ENCODE peak calls at places on chromosomes 16 and 17, in six cellular contexts. A is suprapubic skin, R is right atrium auricular region, C is stomach, I is body of pancreas, V is Peyer's patch. Q is an unnamed sample. For H3K4me1, the result is how much of the 10 kb centered on the place peaks cover.

GRCh38 chr16:69463876-69464275 is 39.5 kb downstream of the CYB5B start:
- DNase-seq in A (no peak), R (no peak), C (no peak), I (no peak), V (no peak), Q (no peak)

GRCh38 chr17:82031885-82032627 is 578 bp downstream of the RAC3 start:
- DNase-seq in A (no peak), R (no peak), C (peak), I (peak), V (peak), Q (no peak)

GRCh38 chr16:57045694-57046381 is 46.5 kb upstream of the CPNE2 start:
- DNase-seq in A (peak), R (peak), C (peak), I (peak), V (peak), Q (no peak)

GRCh38 chr16:11208916-11209665 is 46.9 kb downstream of the SOCS1 start:
- DNase-seq in A (no peak), R (no peak), C (no peak), I (no peak), V (no peak), Q (no peak)

GRCh38 chr17:8140413-8141029 is 11.7 kb downstream of the PER1 start:
- DNase-seq in A (no peak), R (no peak), C (no peak), I (no peak), V (peak), Q (no peak)

GRCh38 chr16:48330847-48331204 is 54.4 kb downstream of the SIAH1 start:
- DNase-seq in A (no peak), R (no peak), C (no peak), I (no peak), V (no peak), Q (no peak)

GRCh38 chr16:68488559-68488958 is 40.3 kb upstream of the SMPD3 start:
- DNase-seq in A (no peak), R (no peak), C (no peak), I (no peak), V (no peak), Q (no peak)

GRCh38 chr17:11928436-11928835 is 68.8 kb downstream of the ZNF18 start:
- DNase-seq in A (no peak), R (no peak), C (no peak), I (no peak), V (no peak), Q (no peak)

GRCh38 chr16:54110582-54110981 is 176.0 kb downstream of the IRX3 start:
- DNase-seq in A (no peak), R (no peak), C (no peak), I (no peak), V (no peak), Q (no peak)

GRCh38 chr17:75078097-75079022 is 9.4 kb upstream of the SLC16A5 start:
- DNase-seq in A (no peak), R (no peak), C (no peak), I (peak), V (no peak), Q (no peak)

GRCh38 chr17:76500074-76500744 is 1.0 kb downstream of the RHBDF2 start:
- DNase-seq in A (no peak), R (no peak), C (no peak), I (no peak), V (no peak), Q (no peak)

GRCh38 chr17:574061-574460 is 140.6 kb downstream of the VPS53 start:
- DNase-seq in A (no peak), R (no peak), C (no peak), I (peak), V (no peak), Q (no peak)

GRCh38 chr16:26554030-26554429 is 512.7 kb upstream of the C16orf82 start:
- DNase-seq in A (no peak), R (no peak), C (no peak), I (no peak), V (no peak), Q (no peak)

GRCh38 chr17:9230346-9230745 is 209.0 kb downstream of the NTN1 start:
- DNase-seq in A (no peak), R (no peak), C (no peak), I (no peak), V (no peak), Q (no peak)

GRCh38 chr17:83183951-83184506 is 104.6 kb downstream of the METRNL start:
- DNase-seq in A (no peak), R (peak), C (peak), I (peak), V (peak), Q (peak)

GRCh38 chr17:40106760-40107265 is 6.4 kb upstream of the NR1D1 start:
- DNase-seq in A (no peak), R (no peak), C (no peak), I (no peak), V (no peak), Q (no peak)

GRCh38 chr16:30053376-30054015 is 12.1 kb upstream of the ALDOA start:
- DNase-seq in A (no peak), R (no peak), C (no peak), I (no peak), V (no peak), Q (no peak)

GRCh38 chr16:280005-280421 is 378 bp upstream of the ARHGDIG start:
- DNase-seq in A (no peak), R (no peak), C (no peak), I (no peak), V (no peak), Q (no peak)

GRCh38 chr16:50566336-50566962 is 18.3 kb downstream of the NKD1 start:
- DNase-seq in A (no peak), R (no peak), C (no peak), I (no peak), V (no peak), Q (no peak)

GRCh38 chr17:82272495-82273326 is 789 bp downstream of the CSNK1D start:
- DNase-seq in A (no peak), R (no peak), C (no peak), I (peak), V (peak), Q (no peak)

GRCh38 chr16:50888486-50889261 is 146.8 kb downstream of the CYLD start:
- DNase-seq in A (no peak), R (peak), C (no peak), I (no peak), V (no peak), Q (no peak)

GRCh38 chr17:49975531-49975930 is 6.5 kb downstream of the DLX4 start:
- DNase-seq in A (no peak), R (no peak), C (no peak), I (no peak), V (no peak), Q (no peak)

GRCh38 chr17:48724241-48725004 is 1.4 kb downstream of the PRAC2 start:
- DNase-seq in A (peak), R (peak), C (peak), I (peak), V (peak), Q (peak)

GRCh38 chr16:17370233-17371013 is 100.3 kb downstream of the XYLT1 start:
- DNase-seq in A (no peak), R (no peak), C (no peak), I (no peak), V (peak), Q (no peak)
- H3K4me1 ChIP-seq in A (under half), R (under half), C (under half), I (under half), V (under half), Q (under half)

GRCh38 chr17:44539664-44540063 is 17.6 kb upstream of the FZD2 start:
- DNase-seq in A (no peak), R (no peak), C (no peak), I (no peak), V (no peak), Q (no peak)

GRCh38 chr17:44540246-44541084 is 16.8 kb upstream of the FZD2 start:
- DNase-seq in A (no peak), R (no peak), C (no peak), I (no peak), V (no peak), Q (no peak)

GRCh38 chr17:44533533-44534246 is 23.6 kb upstream of the FZD2 start:
- DNase-seq in A (peak), R (peak), C (peak), I (peak), V (peak), Q (peak)

GRCh38 chr17:44531019-44531418 is 26.3 kb upstream of the FZD2 start:
- DNase-seq in A (no peak), R (no peak), C (no peak), I (no peak), V (no peak), Q (no peak)

GRCh38 chr17:44536090-44536960 is 21.0 kb upstream of the FZD2 start:
- DNase-seq in A (no peak), R (no peak), C (no peak), I (no peak), V (no peak), Q (no peak)
- H3K27ac ChIP-seq in A (peak), R (peak), C (no peak), I (no peak), V (no peak), Q (peak)

GRCh38 chr17:54907385-54907784 is 6.7 kb downstream of the TOM1L1 start:
- DNase-seq in A (no peak), R (no peak), C (no peak), I (no peak), V (no peak), Q (no peak)
- H3K4me1 ChIP-seq in A (under half), R (under half), C (under half), I (half or more), V (under half), Q (under half)

GRCh38 chr17:2266865-2267228 is 36.7 kb downstream of the SMG6 start:
- DNase-seq in A (no peak), R (no peak), C (no peak), I (no peak), V (no peak), Q (no peak)
- H3K27ac ChIP-seq in A (no peak), R (no peak), C (peak), I (no peak), V (peak), Q (no peak)

GRCh38 chr17:17112628-17113200 is 70.5 kb downstream of the MPRIP start:
- DNase-seq in A (no peak), R (no peak), C (no peak), I (no peak), V (no peak), Q (no peak)
- H3K4me1 ChIP-seq in A (half or more), R (half or more), C (half or more), I (half or more), V (half or more), Q (under half)

GRCh38 chr17:29155235-29155965 is 24.8 kb downstream of the MYO18A start:
- DNase-seq in A (no peak), R (no peak), C (peak), I (peak), V (peak), Q (peak)

GRCh38 chr17:29155966-29156338 is 24.2 kb downstream of the MYO18A start:
- DNase-seq in A (no peak), R (no peak), C (no peak), I (no peak), V (no peak), Q (no peak)

GRCh38 chr17:29157310-29157709 is 22.9 kb downstream of the MYO18A start:
- DNase-seq in A (no peak), R (no peak), C (no peak), I (no peak), V (no peak), Q (no peak)

GRCh38 chr17:29156781-29157180 is 23.4 kb downstream of the MYO18A start:
- DNase-seq in A (no peak), R (no peak), C (no peak), I (no peak), V (no peak), Q (no peak)

GRCh38 chr17:29154516-29155234 is 25.5 kb downstream of the MYO18A start:
- DNase-seq in A (no peak), R (no peak), C (peak), I (no peak), V (peak), Q (no peak)
- H3K27ac ChIP-seq in A (peak), R (peak), C (peak), I (peak), V (peak), Q (peak)

DNA sequence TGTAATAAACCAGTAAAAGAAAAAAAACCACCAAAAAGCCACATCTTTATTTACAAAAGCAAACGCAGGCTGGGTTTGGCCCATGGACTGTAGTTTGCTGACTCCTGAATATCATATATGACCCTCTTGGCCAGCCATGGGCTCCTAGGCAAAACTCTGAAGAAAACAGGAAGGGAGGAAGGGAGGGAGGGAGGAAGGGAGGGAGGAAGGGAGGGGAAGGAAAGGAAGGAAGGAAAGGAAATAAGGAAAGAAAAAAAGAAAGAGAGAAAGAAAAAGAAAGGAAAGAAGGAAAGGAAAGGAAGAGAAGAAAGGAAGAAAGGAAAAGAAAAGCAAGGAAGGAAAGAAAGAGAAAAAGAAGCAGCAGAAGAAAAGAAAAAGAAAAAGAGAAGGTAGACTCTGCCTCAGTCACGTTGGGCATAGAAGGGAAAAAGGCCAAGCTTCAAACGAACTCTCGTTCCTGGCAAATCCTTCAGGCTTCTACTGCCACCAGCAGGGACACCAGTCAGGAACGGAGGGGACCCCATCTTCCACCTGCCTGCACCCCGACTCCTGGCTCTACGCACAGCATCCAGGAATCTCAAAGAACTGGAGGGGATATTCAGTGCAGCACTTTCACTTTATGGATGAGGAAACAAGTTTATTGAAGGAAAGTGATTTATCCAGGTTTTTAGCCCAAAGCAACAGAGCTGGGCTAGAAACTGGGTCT is 22.1 kb downstream of the CDC42EP4 start:
- DNase-seq in A (no peak), R (no peak), C (no peak), I (peak), V (no peak), Q (peak)
- H3K4me1 ChIP-seq in A (half or more), R (half or more), C (half or more), I (half or more), V (half or more), Q (half or more)

GRCh38 chr16:89033796-89034572 is 57.0 kb upstream of the CBFA2T3 start:
- DNase-seq in A (no peak), R (no peak), C (no peak), I (no peak), V (no peak), Q (no peak)
- H3K27ac ChIP-seq in A (no peak), R (no peak), C (no peak), I (no peak), V (no peak), Q (no peak)

GRCh38 chr17:2267354-2267753 is 36.2 kb downstream of the SMG6 start:
- DNase-seq in A (no peak), R (no peak), C (no peak), I (no peak), V (no peak), Q (no peak)
- H3K4me1 ChIP-seq in A (under half), R (under half), C (under half), I (under half), V (under half), Q (under half)